ENCODE peak calls at places on chromosomes 5 and 9, in six cellular contexts. One of them, this sample, is unnamed.
A peak's percentile ranks its signal among the peaks of the same experiment; 100 is the strongest.

GRCh38 chr9:82010711-82011110 is 22.1 kb downstream of the SPATA31D1 start:
- DNase-seq in hepatocyte: no peak
- DNase-seq in AG08396: no peak
- DNase-seq in kidney tubule cell: no peak
- DNase-seq in neuronal stem cell: no peak
- DNase-seq in NCI-H2081: no peak
- DNase-seq in this sample: no peak

GRCh38 chr5:16531063-16531667 is 65.6 kb upstream of the ZNF622 start:
- DNase-seq in hepatocyte: peak; percentile 35
- DNase-seq in AG08396: no peak
- DNase-seq in kidney tubule cell: no peak
- DNase-seq in neuronal stem cell: no peak
- DNase-seq in NCI-H2081: no peak
- DNase-seq in this sample: no peak

GRCh38 chr9:92619601-92620300 is 50.2 kb downstream of the IPPK start:
- DNase-seq in hepatocyte: no peak
- DNase-seq in AG08396: no peak
- DNase-seq in kidney tubule cell: no peak
- DNase-seq in neuronal stem cell: no peak
- DNase-seq in NCI-H2081: no peak
- DNase-seq in this sample: no peak

GRCh38 chr5:167895899-167896659 is 395.4 kb upstream of the WWC1 start:
- DNase-seq in hepatocyte: no peak
- DNase-seq in AG08396: no peak
- DNase-seq in kidney tubule cell: no peak
- DNase-seq in neuronal stem cell: no peak
- DNase-seq in NCI-H2081: no peak
- DNase-seq in this sample: no peak

GRCh38 chr5:142152383-142152730 is 43.8 kb downstream of the NDFIP1 start:
- DNase-seq in hepatocyte: no peak
- DNase-seq in AG08396: no peak
- DNase-seq in kidney tubule cell: no peak
- DNase-seq in neuronal stem cell: no peak
- DNase-seq in NCI-H2081: no peak
- DNase-seq in this sample: no peak

GRCh38 chr5:168364151-168364661 is 72.8 kb downstream of the WWC1 start:
- DNase-seq in hepatocyte: no peak
- DNase-seq in AG08396: no peak
- DNase-seq in kidney tubule cell: peak; percentile 96
- DNase-seq in neuronal stem cell: no peak
- DNase-seq in NCI-H2081: no peak
- DNase-seq in this sample: no peak

GRCh38 chr9:135780086-135780485 is 78.1 kb downstream of the KCNT1 start:
- DNase-seq in hepatocyte: no peak
- DNase-seq in AG08396: no peak
- DNase-seq in kidney tubule cell: no peak
- DNase-seq in neuronal stem cell: no peak
- DNase-seq in NCI-H2081: no peak
- DNase-seq in this sample: no peak

GRCh38 chr5:143004361-143004802 is 234.2 kb downstream of the ARHGAP26 start:
- DNase-seq in hepatocyte: no peak
- DNase-seq in AG08396: no peak
- DNase-seq in kidney tubule cell: peak; percentile 97
- DNase-seq in neuronal stem cell: no peak
- DNase-seq in NCI-H2081: no peak
- DNase-seq in this sample: no peak

GRCh38 chr5:12147513-12147912 is 243.3 kb upstream of the CTNND2 start:
- DNase-seq in hepatocyte: no peak
- DNase-seq in AG08396: no peak
- DNase-seq in kidney tubule cell: no peak
- DNase-seq in neuronal stem cell: no peak
- DNase-seq in NCI-H2081: no peak
- DNase-seq in this sample: no peak

GRCh38 chr9:114141553-114142548 is 13.5 kb upstream of the COL27A1 start:
- DNase-seq in hepatocyte: peak; percentile 60
- DNase-seq in AG08396: no peak
- DNase-seq in kidney tubule cell: peak; percentile 46
- DNase-seq in neuronal stem cell: no peak
- DNase-seq in NCI-H2081: no peak
- DNase-seq in this sample: no peak

GRCh38 chr9:92954078-92954861 is 6.9 kb downstream of the FGD3 start:
- DNase-seq in hepatocyte: no peak
- DNase-seq in AG08396: no peak
- DNase-seq in kidney tubule cell: peak; percentile 93
- DNase-seq in neuronal stem cell: no peak
- DNase-seq in NCI-H2081: peak; percentile 72
- DNase-seq in this sample: no peak

GRCh38 chr9:85960688-85961093 is 19.7 kb downstream of the NAA35 start:
- DNase-seq in hepatocyte: peak; percentile 26
- DNase-seq in AG08396: peak; percentile 5
- DNase-seq in kidney tubule cell: no peak
- DNase-seq in neuronal stem cell: no peak
- DNase-seq in NCI-H2081: no peak
- DNase-seq in this sample: no peak

GRCh38 chr5:127306647-127307046 is 16.1 kb downstream of the MEGF10 start:
- DNase-seq in hepatocyte: no peak
- DNase-seq in AG08396: no peak
- DNase-seq in kidney tubule cell: no peak
- DNase-seq in neuronal stem cell: no peak
- DNase-seq in NCI-H2081: no peak
- DNase-seq in this sample: no peak

GRCh38 chr5:136079195-136079985 is 50.6 kb downstream of the TGFBI start:
- DNase-seq in hepatocyte: no peak
- DNase-seq in AG08396: no peak
- DNase-seq in kidney tubule cell: no peak
- DNase-seq in neuronal stem cell: no peak
- DNase-seq in NCI-H2081: no peak
- DNase-seq in this sample: no peak

GRCh38 chr5:7363067-7363677 is 32.8 kb upstream of the ADCY2 start:
- DNase-seq in hepatocyte: no peak
- DNase-seq in AG08396: no peak
- DNase-seq in kidney tubule cell: no peak
- DNase-seq in neuronal stem cell: no peak
- DNase-seq in NCI-H2081: no peak
- DNase-seq in this sample: no peak

GRCh38 chr5:113068559-113068958 is 92.0 kb downstream of the DCP2 start:
- DNase-seq in hepatocyte: no peak
- DNase-seq in AG08396: no peak
- DNase-seq in kidney tubule cell: peak; percentile 65
- DNase-seq in neuronal stem cell: no peak
- DNase-seq in NCI-H2081: no peak
- DNase-seq in this sample: no peak

GRCh38 chr5:62828757-62829156 is 250.1 kb downstream of the LRRC70 start:
- DNase-seq in hepatocyte: no peak
- DNase-seq in AG08396: no peak
- DNase-seq in kidney tubule cell: no peak
- DNase-seq in neuronal stem cell: no peak
- DNase-seq in NCI-H2081: no peak
- DNase-seq in this sample: no peak

GRCh38 chr9:95725045-95725444 is 150.4 kb upstream of the ERCC6L2 start:
- DNase-seq in hepatocyte: peak; percentile 25
- DNase-seq in AG08396: no peak
- DNase-seq in kidney tubule cell: no peak
- DNase-seq in neuronal stem cell: no peak
- DNase-seq in NCI-H2081: no peak
- DNase-seq in this sample: no peak

GRCh38 chr5:113047234-113047633 is 70.6 kb downstream of the DCP2 start:
- DNase-seq in hepatocyte: peak; percentile 55
- DNase-seq in AG08396: no peak
- DNase-seq in kidney tubule cell: peak; percentile 90
- DNase-seq in neuronal stem cell: no peak
- DNase-seq in NCI-H2081: no peak
- DNase-seq in this sample: no peak

GRCh38 chr9:114464652-114465051 is 40.6 kb downstream of the WHRN start:
- DNase-seq in hepatocyte: no peak
- DNase-seq in AG08396: no peak
- DNase-seq in kidney tubule cell: no peak
- DNase-seq in neuronal stem cell: no peak
- DNase-seq in NCI-H2081: no peak
- DNase-seq in this sample: no peak

GRCh38 chr5:125056641-125057345 is 310.4 kb upstream of the ZNF608 start:
- DNase-seq in hepatocyte: no peak
- DNase-seq in AG08396: no peak
- DNase-seq in kidney tubule cell: no peak
- DNase-seq in neuronal stem cell: no peak
- DNase-seq in NCI-H2081: no peak
- DNase-seq in this sample: no peak

GRCh38 chr5:141762790-141763368 is 80.8 kb upstream of the ARAP3 start:
- DNase-seq in hepatocyte: no peak
- DNase-seq in AG08396: no peak
- DNase-seq in kidney tubule cell: no peak
- DNase-seq in neuronal stem cell: no peak
- DNase-seq in NCI-H2081: no peak
- DNase-seq in this sample: no peak

GRCh38 chr9:101727621-101728524 is 10.6 kb downstream of the GRIN3A start:
- DNase-seq in hepatocyte: peak; percentile 42
- DNase-seq in AG08396: no peak
- DNase-seq in kidney tubule cell: peak; percentile 32
- DNase-seq in neuronal stem cell: no peak
- DNase-seq in NCI-H2081: peak; percentile 46
- DNase-seq in this sample: no peak

GRCh38 chr5:1913578-1913977 is 30.9 kb upstream of the IRX4 start:
- DNase-seq in hepatocyte: no peak
- DNase-seq in AG08396: no peak
- DNase-seq in kidney tubule cell: no peak
- DNase-seq in neuronal stem cell: no peak
- DNase-seq in NCI-H2081: no peak
- DNase-seq in this sample: no peak

GRCh38 chr5:88555658-88556057 is 287.0 kb upstream of the TMEM161B start:
- DNase-seq in hepatocyte: no peak
- DNase-seq in AG08396: no peak
- DNase-seq in kidney tubule cell: no peak
- DNase-seq in neuronal stem cell: peak; percentile 38
- DNase-seq in NCI-H2081: no peak
- DNase-seq in this sample: no peak

GRCh38 chr9:69186841-69187611 is 12.9 kb downstream of the TJP2 start:
- DNase-seq in hepatocyte: no peak
- DNase-seq in AG08396: peak; percentile 22
- DNase-seq in kidney tubule cell: peak; percentile 56
- DNase-seq in neuronal stem cell: no peak
- DNase-seq in NCI-H2081: no peak
- DNase-seq in this sample: no peak

GRCh38 chr5:112275671-112276070 is 143.4 kb downstream of the EPB41L4A start:
- DNase-seq in hepatocyte: no peak
- DNase-seq in AG08396: no peak
- DNase-seq in kidney tubule cell: no peak
- DNase-seq in neuronal stem cell: no peak
- DNase-seq in NCI-H2081: no peak
- DNase-seq in this sample: no peak

GRCh38 chr5:33725846-33726245 is 165.9 kb downstream of the ADAMTS12 start:
- DNase-seq in hepatocyte: no peak
- DNase-seq in AG08396: peak; percentile 49
- DNase-seq in kidney tubule cell: peak; percentile 60
- DNase-seq in neuronal stem cell: no peak
- DNase-seq in NCI-H2081: no peak
- DNase-seq in this sample: no peak

GRCh38 chr5:128693779-128694178 is 155.7 kb upstream of the FBN2 start:
- DNase-seq in hepatocyte: no peak
- DNase-seq in AG08396: no peak
- DNase-seq in kidney tubule cell: no peak
- DNase-seq in neuronal stem cell: no peak
- DNase-seq in NCI-H2081: no peak
- DNase-seq in this sample: no peak

GRCh38 chr9:124342946-124343485 is 72.2 kb downstream of the PSMB7 start:
- DNase-seq in hepatocyte: peak; percentile 62
- DNase-seq in AG08396: peak; percentile 95
- DNase-seq in kidney tubule cell: peak; percentile 65
- DNase-seq in neuronal stem cell: peak; percentile 40
- DNase-seq in NCI-H2081: peak; percentile 29
- DNase-seq in this sample: no peak

GRCh38 chr5:87254035-87254434 is 13.6 kb upstream of the RASA1 start:
- DNase-seq in hepatocyte: no peak
- DNase-seq in AG08396: no peak
- DNase-seq in kidney tubule cell: no peak
- DNase-seq in neuronal stem cell: no peak
- DNase-seq in NCI-H2081: no peak
- DNase-seq in this sample: no peak

GRCh38 chr9:79383096-79383495 is 188.7 kb upstream of the TLE4 start:
- DNase-seq in hepatocyte: no peak
- DNase-seq in AG08396: no peak
- DNase-seq in kidney tubule cell: no peak
- DNase-seq in neuronal stem cell: no peak
- DNase-seq in NCI-H2081: no peak
- DNase-seq in this sample: no peak

GRCh38 chr5:170681013-170681433 is 102.5 kb upstream of the GABRP start:
- DNase-seq in hepatocyte: peak; percentile 81
- DNase-seq in AG08396: peak; percentile 38
- DNase-seq in kidney tubule cell: peak; percentile 42
- DNase-seq in neuronal stem cell: peak; percentile 77
- DNase-seq in NCI-H2081: no peak
- DNase-seq in this sample: no peak

This sample was measured in DMS 273 treated with DMSO at 0.1 percent for 48 hours.